ENCODE peak calls at places on chromosomes 1 and 21, in six cellular contexts. N is HCT116, H is GM23248, Q is keratinocyte, W is fibroblast of lung, R is mammary epithelial cell. P is an unnamed sample. For H3K4me1 and H3K9me3, the result is how much of the 10 kb centered on the place peaks cover.

GRCh38 chr21:32043458-32043857 is 170.6 kb downstream of the HUNK start:
- DNase-seq in R (no peak), H (no peak), Q (no peak), W (no peak), N (no peak), P (no peak)

GRCh38 chr1:180160362-180160761 is 5.7 kb downstream of the QSOX1 start:
- DNase-seq in Q (no peak), N (no peak), R (no peak), W (no peak), H (no peak), P (no peak)

GRCh38 chr1:93221913-93222312 is 41.4 kb downstream of the CCDC18 start:
- DNase-seq in R (peak), W (peak), H (no peak), N (no peak), Q (no peak), P (no peak)

GRCh38 chr1:16204634-16205332 is 7.7 kb downstream of the ARHGEF19 start:
- DNase-seq in N (no peak), H (peak), Q (no peak), W (no peak), R (no peak), P (peak)

GRCh38 chr1:21240706-21241105 is 49.6 kb downstream of the ECE1 start:
- DNase-seq in Q (no peak), H (no peak), W (no peak), N (no peak), R (no peak), P (no peak)

GRCh38 chr1:38127432-38127831 is 80.8 kb upstream of the POU3F1 start:
- DNase-seq in H (peak), W (peak), Q (no peak), N (no peak), R (no peak), P (peak)

GRCh38 chr1:172851871-172852270 is 193.0 kb downstream of the FASLG start:
- DNase-seq in W (no peak), N (no peak), Q (no peak), H (no peak), R (no peak), P (no peak)

GRCh38 chr1:57411262-57411661 is 12.6 kb downstream of the DAB1 start:
- DNase-seq in R (peak), W (peak), Q (no peak), H (peak), N (no peak), P (peak)

GRCh38 chr1:30977105-30977504 is 68.5 kb upstream of the SDC3 start:
- DNase-seq in H (peak), Q (no peak), W (peak), N (no peak), R (peak), P (peak)

GRCh38 chr1:37561794-37562132 is 5.0 kb downstream of the DNALI1 start:
- DNase-seq in W (peak), N (peak), R (no peak), H (peak), Q (no peak), P (peak)

DNA sequence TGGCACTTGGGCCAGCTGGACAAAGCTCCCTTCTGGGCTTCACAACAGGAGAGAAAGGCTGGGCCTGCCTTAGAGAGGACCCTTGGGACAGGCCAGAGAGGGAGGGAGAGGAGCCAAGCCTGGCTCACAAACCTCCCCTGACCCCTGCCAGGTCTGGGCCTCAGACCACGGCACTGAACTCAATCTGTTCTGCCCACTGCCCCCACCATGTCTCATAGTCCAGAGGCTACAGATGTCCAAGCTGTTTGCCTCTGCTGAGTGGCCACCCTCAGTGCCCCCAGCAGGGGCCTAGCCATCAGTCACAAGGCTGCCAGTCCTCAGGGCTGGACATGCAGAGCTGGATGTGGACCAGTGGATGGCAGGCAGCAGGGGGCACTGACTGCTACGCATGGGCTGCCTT is 13.0 kb upstream of the DMBX1 start:
- DNase-seq in N (no peak), R (no peak), Q (no peak), H (no peak), W (no peak), P (no peak)
- H3K4me1 ChIP-seq in N (under half), R (under half), Q (under half), H (under half), W (under half), P (under half)

GRCh38 chr1:5590717-5591116 is 401.5 kb downstream of the NPHP4 start:
- DNase-seq in W (no peak), Q (no peak), R (no peak), H (no peak), N (no peak), P (no peak)
- H3K9me3 ChIP-seq in W (under half), Q (under half), R (under half), H (under half), N (under half), P (under half)

GRCh38 chr1:63773496-63773814 is 362 bp upstream of the ROR1 start:
- DNase-seq in N (no peak), Q (no peak), H (no peak), W (no peak), R (no peak), P (no peak)

GRCh38 chr1:63772876-63773275 is 941 bp upstream of the ROR1 start:
- DNase-seq in R (no peak), W (no peak), Q (no peak), H (no peak), N (no peak), P (peak)

GRCh38 chr1:63774617-63775417 is 1.0 kb downstream of the ROR1 start:
- DNase-seq in W (peak), R (peak), Q (no peak), N (no peak), H (peak), P (peak)

GRCh38 chr1:63775418-63776127 is 1.8 kb downstream of the ROR1 start:
- DNase-seq in Q (no peak), R (peak), N (no peak), W (peak), H (no peak), P (peak)

GRCh38 chr1:63773815-63774616 is at the start of gene ROR1:
- DNase-seq in W (peak), N (peak), Q (no peak), R (peak), H (peak), P (peak)
- TF ChIP-seq EZH2 in W (no peak), N (no peak), Q (no peak), R (no peak), H (no peak), P (no peak)

GRCh38 chr1:248822148-248823032 is 3.3 kb downstream of the SH3BP5L start:
- DNase-seq in H (no peak), W (no peak), Q (no peak), N (no peak), R (no peak), P (peak)

GRCh38 chr1:248818505-248819374 is 7.0 kb downstream of the SH3BP5L start:
- DNase-seq in N (no peak), R (no peak), W (no peak), H (no peak), Q (no peak), P (no peak)

GRCh38 chr1:248821641-248822040 is 4.1 kb downstream of the SH3BP5L start:
- DNase-seq in W (no peak), Q (no peak), R (no peak), H (no peak), N (no peak), P (no peak)

GRCh38 chr1:248820041-248820585 is 5.6 kb downstream of the SH3BP5L start:
- DNase-seq in N (no peak), R (no peak), H (no peak), W (no peak), Q (no peak), P (no peak)

GRCh38 chr1:248821101-248821500 is 4.6 kb downstream of the SH3BP5L start:
- DNase-seq in Q (no peak), H (peak), N (no peak), R (peak), W (peak), P (peak)
- H3K4me1 ChIP-seq in Q (under half), H (half or more), N (under half), R (under half), W (under half), P (half or more)

GRCh38 chr1:49190138-49190537 is 413.4 kb upstream of the BEND5 start:
- DNase-seq in W (no peak), H (no peak), Q (no peak), R (no peak), N (no peak), P (peak)
- H3K9me3 ChIP-seq in W (under half), H (under half), Q (under half), R (under half), N (under half), P (under half)

GRCh38 chr1:62625415-62625814 is 28.1 kb downstream of the ANGPTL3 start:
- DNase-seq in Q (no peak), N (no peak), H (peak), R (no peak), W (no peak), P (no peak)

DNA sequence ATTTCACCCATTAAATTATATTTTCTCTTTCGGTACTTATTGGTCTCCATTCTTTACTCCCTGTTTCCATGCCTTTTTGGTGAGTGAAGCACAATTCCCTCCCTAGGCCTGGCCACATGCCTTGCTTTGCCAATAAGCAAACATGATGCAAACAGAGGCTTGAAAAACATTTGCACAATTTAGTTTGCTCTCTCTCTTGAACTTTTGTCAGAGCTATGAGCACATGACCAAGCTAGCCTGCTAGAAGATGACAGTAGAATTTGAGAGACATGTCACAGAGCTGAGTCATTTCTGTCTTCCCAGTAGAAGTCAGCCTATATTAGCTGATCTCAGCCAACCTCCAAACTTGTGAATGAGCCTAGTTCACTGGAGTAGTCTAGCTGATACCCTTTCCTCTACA is 24.6 kb downstream of the ANGPTL3 start:
- DNase-seq in Q (peak), W (peak), N (peak), R (peak), H (peak), P (peak)
- TF ChIP-seq EZH2 in Q (no peak), W (no peak), N (no peak), R (no peak), H (no peak), P (no peak)